ENCODE peak calls at places on chromosome 17, in five cellular contexts. S, Q, T, F and G are unnamed samples.

GRCh38 chr17:31275126-31275525 is 21.9 kb downstream of the OMG start:
- DNase-seq in F (no peak), T (peak), S (no peak), Q (no peak), G (no peak)

GRCh38 chr17:40952675-40953074 is 14.1 kb downstream of the KRT39 start:
- DNase-seq in S (no peak), F (no peak), Q (no peak), T (peak), G (no peak)

GRCh38 chr17:40550608-40551007 is 14.7 kb downstream of the CCR7 start:
- DNase-seq in S (peak), Q (peak), T (peak), F (no peak), G (peak)

GRCh38 chr17:40561871-40562611 is 3.2 kb downstream of the CCR7 start:
- DNase-seq in Q (no peak), T (no peak), S (no peak), F (no peak), G (no peak)

GRCh38 chr17:74522381-74523090 is 8.7 kb downstream of the CD300LB start:
- DNase-seq in S (no peak), F (no peak), T (no peak), Q (no peak), G (no peak)

GRCh38 chr17:29145289-29146058 is 34.7 kb downstream of the MYO18A start:
- DNase-seq in Q (peak), S (peak), T (peak), F (peak), G (no peak)

GRCh38 chr17:57488856-57489255 is 232.5 kb downstream of the MSI2 start:
- DNase-seq in S (no peak), T (no peak), Q (no peak), F (no peak), G (no peak)

GRCh38 chr17:75587718-75588545 is at the start of gene MYO15B:
- DNase-seq in S (peak), Q (peak), T (no peak), F (peak), G (no peak)

GRCh38 chr17:16947470-16947869 is 24.4 kb downstream of the TNFRSF13B start:
- DNase-seq in Q (no peak), S (no peak), F (no peak), T (no peak), G (no peak)

GRCh38 chr17:78345172-78345571 is 14.7 kb downstream of the SOCS3 start:
- DNase-seq in Q (no peak), S (no peak), F (no peak), T (no peak), G (peak)
- TF ChIP-seq CTCF in Q (no peak), S (no peak), F (no peak), T (no peak), G (peak)

DNA sequence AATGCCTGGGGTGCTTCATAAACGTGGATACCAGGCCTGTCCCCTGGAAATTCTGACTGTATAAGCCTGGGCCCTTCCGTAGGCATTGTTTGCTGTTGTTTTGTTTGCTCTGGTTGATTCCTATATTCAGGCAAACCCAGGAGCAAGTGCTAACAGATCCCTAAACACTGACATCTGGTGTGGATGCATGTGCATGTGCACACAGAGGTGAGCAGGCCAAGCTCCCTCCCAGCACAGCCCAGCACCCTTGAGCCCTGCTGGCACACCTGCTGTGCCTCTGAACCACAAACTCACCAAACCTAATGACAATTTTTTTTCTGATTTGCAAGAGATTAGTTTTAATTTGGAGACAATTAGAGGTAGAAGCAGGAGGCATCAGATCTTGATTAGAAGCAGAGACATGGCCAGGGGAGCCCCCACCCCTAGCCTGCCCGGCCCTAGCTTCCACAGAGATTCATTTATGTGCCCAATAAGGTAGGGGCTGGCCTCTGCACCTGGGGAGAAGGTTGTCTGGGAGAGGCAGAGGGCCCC is 40.4 kb downstream of the TMEM132E start:
- DNase-seq in T (no peak), F (no peak), S (no peak), Q (no peak), G (no peak)
- TF ChIP-seq CTCF in T (no peak), F (no peak), S (no peak), Q (no peak), G (no peak)

DNA sequence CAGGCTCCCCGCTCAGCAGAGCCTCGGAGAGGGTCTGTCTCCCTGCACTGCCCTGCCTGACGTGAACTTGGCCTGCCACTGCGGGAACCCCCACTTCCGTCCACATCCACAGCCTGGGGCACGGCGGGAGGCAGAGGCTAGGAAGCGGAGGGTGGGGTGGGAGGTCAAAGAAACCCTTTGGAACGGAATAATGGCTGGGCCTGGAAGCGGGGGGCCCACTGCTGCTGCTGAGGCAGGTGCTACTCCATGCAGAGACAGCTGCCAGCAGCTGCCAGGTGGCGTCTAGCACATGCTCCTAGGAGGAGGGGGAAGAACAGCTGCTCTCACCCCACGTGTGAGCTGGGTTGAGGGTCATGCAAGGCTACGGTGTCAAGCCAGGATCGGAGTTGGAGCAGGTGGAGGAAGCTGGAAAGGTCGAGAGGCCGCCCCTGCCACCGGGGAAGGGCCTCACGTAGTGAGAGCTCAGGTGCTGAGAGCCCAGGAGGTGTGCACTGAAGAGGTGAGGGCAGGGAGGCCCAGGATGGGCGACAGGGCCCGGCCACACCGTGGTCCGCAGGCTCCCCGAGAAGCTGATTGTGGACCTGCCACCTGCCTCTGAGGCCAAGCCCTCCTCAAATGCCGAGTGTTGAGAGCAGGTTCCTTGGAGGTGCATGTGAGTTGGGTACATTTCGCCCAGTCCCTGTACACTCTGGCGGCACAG is 9.8 kb downstream of the FSCN2 start:
- DNase-seq in T (no peak), F (no peak), S (peak), Q (no peak), G (no peak)
- TF ChIP-seq CTCF in T (no peak), F (no peak), S (no peak), Q (no peak), G (peak)

DNA sequence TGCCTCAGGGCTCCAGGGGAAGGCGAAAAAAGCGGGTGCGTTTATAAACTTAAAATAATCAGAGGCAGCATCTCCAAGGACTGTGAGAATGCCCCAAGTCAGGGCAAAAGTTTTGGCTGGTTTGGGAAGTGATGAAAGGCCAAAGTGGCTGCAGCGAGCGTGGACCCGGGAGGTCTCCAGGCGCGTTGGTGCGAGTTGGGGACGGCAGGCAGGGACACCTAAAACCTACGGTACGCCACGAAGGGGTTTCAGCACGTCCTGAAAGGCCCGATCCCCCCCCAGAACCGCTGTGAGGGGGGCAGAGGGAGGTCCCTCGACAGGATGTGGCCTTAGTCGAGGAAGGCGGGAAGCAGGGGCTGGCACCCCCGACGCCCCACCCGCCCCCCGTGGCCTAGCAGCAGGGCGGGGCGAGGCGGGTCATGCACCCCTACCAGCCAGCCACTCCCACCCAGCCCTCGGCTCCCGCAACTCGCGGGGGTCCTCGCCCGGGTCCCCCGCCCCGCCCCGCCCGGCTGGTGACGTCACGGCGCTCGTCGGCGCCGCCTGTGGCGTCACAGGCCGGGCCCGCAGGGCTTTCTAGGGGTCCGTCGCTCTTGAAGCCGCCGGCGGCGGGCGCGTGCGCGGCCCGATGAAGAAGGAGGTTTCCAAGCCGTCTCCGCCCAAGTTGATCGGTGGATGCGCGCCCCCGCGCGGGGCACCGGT is at the start of gene MYCBPAP:
- DNase-seq in Q (no peak), T (peak), F (peak), S (peak), G (peak)
- TF ChIP-seq CTCF in Q (no peak), T (no peak), F (peak), S (no peak), G (peak)

GRCh38 chr17:45990836-45991235 is 8.2 kb upstream of the STH start:
- DNase-seq in F (no peak), Q (no peak), T (no peak), S (no peak), G (no peak)
- TF ChIP-seq CTCF in F (no peak), Q (peak), T (no peak), S (no peak), G (no peak)